ENCODE peak calls at places on chromosomes 16 and 17, in ten cellular contexts. T is stomach, K is SK-N-SH, O is GM12891, P is transverse colon, J is K562, H is sigmoid colon, Y is GM12892, L is esophagus muscularis mucosa, I is HCT116. Q is an unnamed sample.

GRCh38 chr17:14006249-14006942 is 62.9 kb upstream of the COX10 start:
- DNase-seq in T (no peak), K (no peak), O (no peak), P (no peak), J (no peak), H (no peak), Y (no peak), L (no peak), I (no peak), Q (no peak)

GRCh38 chr17:45706033-45706432 is 78.1 kb upstream of the CRHR1 start:
- DNase-seq in T (no peak), K (no peak), O (no peak), P (no peak), J (no peak), H (no peak), Y (no peak), L (no peak), I (no peak), Q (no peak)

GRCh38 chr17:57726838-57727237 is 18.3 kb downstream of the CCDC182 start:
- DNase-seq in T (no peak), K (no peak), O (no peak), P (no peak), J (no peak), H (no peak), Y (no peak), L (no peak), I (no peak), Q (no peak)

GRCh38 chr16:67234180-67234597 is 7.3 kb downstream of the TMEM208 start:
- DNase-seq in T (no peak), K (no peak), O (no peak), P (no peak), J (no peak), H (no peak), Y (no peak), L (no peak), I (no peak), Q (no peak)

GRCh38 chr16:28845173-28846079 is 722 bp downstream of the TUFM start:
- DNase-seq in T (peak; percentile 61), K (peak; percentile 51), O (no peak), P (peak; percentile 64), J (peak; percentile 83), H (no peak), Y (no peak), L (no peak), I (peak; percentile 53), Q (no peak)

GRCh38 chr16:140175-140857 is 1.8 kb upstream of the NPRL3 start:
- DNase-seq in T (no peak), K (no peak), O (no peak), P (no peak), J (no peak), H (no peak), Y (no peak), L (no peak), I (no peak), Q (no peak)

GRCh38 chr17:77815127-77815905 is 143.2 kb upstream of the TNRC6C start:
- DNase-seq in T (no peak), K (peak; percentile 63), O (no peak), P (no peak), J (no peak), H (peak; percentile 21), Y (no peak), L (no peak), I (no peak), Q (no peak)

GRCh38 chr17:36641331-36641876 is 40.0 kb downstream of the MRM1 start:
- DNase-seq in T (no peak), K (no peak), O (no peak), P (no peak), J (no peak), H (no peak), Y (no peak), L (no peak), I (no peak), Q (no peak)

GRCh38 chr17:76307966-76308338 is at the start of gene QRICH2:
- DNase-seq in T (no peak), K (peak; percentile 37), O (no peak), P (no peak), J (no peak), H (peak; percentile 59), Y (no peak), L (no peak), I (no peak), Q (no peak)

GRCh38 chr17:76307299-76307965 is 644 bp downstream of the QRICH2 start:
- DNase-seq in T (no peak), K (no peak), O (no peak), P (no peak), J (no peak), H (peak; percentile 60), Y (no peak), L (no peak), I (no peak), Q (no peak)

GRCh38 chr17:76309461-76309860 is 1.4 kb upstream of the QRICH2 start:
- DNase-seq in T (no peak), K (no peak), O (no peak), P (no peak), J (no peak), H (no peak), Y (no peak), L (no peak), I (no peak), Q (no peak)

DNA sequence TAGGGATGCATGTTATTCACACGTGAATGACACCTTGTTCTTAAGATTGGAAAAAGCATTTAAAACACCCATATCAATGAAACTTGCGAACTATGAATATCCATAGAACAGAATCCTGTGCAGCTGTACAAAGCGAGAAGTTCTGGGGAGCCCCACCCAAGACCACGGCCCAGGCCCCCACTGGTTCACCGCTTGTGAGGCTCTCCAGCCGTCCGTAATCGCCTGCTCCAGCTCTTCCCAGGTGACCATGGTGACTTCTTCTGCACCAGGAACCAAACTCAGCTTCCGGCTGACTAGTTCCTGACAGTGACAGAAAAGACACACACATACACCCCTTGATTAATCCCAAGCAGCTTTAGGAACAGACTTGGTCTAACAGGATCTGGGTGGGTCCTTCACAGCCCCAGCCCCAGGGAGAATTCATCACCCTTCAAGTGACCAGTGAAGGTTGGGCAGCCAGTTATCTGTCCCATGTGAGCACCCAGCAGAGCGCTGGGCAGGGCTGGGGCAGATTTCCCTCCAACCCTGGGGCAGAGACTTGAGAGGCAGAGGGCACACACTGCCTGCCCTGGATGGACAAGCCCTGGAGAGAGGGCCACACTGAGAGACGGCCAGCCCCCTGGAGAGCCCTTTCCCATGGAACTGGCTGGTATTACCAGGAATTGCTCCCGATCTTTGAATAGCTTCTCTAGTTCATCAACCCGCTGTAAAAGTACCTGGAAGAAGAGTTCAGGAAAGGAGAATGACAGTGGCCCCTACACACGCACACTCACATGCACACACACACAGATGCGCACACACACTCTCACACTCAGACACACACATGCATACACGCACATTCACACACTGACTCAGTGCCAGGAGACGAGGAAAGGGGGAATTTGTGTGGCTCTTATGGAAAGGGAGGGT is 3.6 kb downstream of the QRICH2 start:
- DNase-seq in T (no peak), K (peak; percentile 38), O (no peak), P (no peak), J (no peak), H (peak; percentile 56), Y (no peak), L (no peak), I (no peak), Q (no peak)
- TF ChIP-seq POLR2AphosphoS5 in T (no peak), K (no peak), O (no peak), P (no peak), J (no peak), H (no peak), Y (no peak), L (no peak), I (peak; percentile 15), Q (no peak)

GRCh38 chr17:17201907-17202306 is 4.2 kb downstream of the PLD6 start:
- DNase-seq in T (no peak), K (no peak), O (no peak), P (no peak), J (no peak), H (peak; percentile 82), Y (no peak), L (no peak), I (no peak), Q (no peak)
- TF ChIP-seq POLR2AphosphoS5 in T (no peak), K (no peak), O (no peak), P (peak; percentile 25), J (no peak), H (peak; percentile 49), Y (no peak), L (no peak), I (no peak), Q (no peak)

GRCh38 chr16:16030449-16030848 is 81.0 kb downstream of the ABCC1 start:
- DNase-seq in T (no peak), K (no peak), O (no peak), P (no peak), J (no peak), H (no peak), Y (no peak), L (no peak), I (no peak), Q (no peak)
- TF ChIP-seq POLR2AphosphoS5 in T (no peak), K (no peak), O (no peak), P (no peak), J (no peak), H (no peak), Y (no peak), L (no peak), I (no peak), Q (no peak)

GRCh38 chr16:89123831-89124100 is 30.1 kb downstream of the ACSF3 start:
- DNase-seq in T (no peak), K (no peak), O (no peak), P (no peak), J (no peak), H (no peak), Y (no peak), L (no peak), I (no peak), Q (no peak)

GRCh38 chr16:89123001-89123830 is 29.6 kb downstream of the ACSF3 start:
- DNase-seq in T (no peak), K (no peak), O (no peak), P (no peak), J (no peak), H (no peak), Y (no peak), L (no peak), I (no peak), Q (no peak)

GRCh38 chr16:89120921-89121351 is 27.3 kb downstream of the ACSF3 start:
- DNase-seq in T (no peak), K (no peak), O (no peak), P (no peak), J (no peak), H (no peak), Y (no peak), L (no peak), I (no peak), Q (no peak)

GRCh38 chr16:89121691-89122321 is 28.2 kb downstream of the ACSF3 start:
- DNase-seq in T (no peak), K (no peak), O (no peak), P (no peak), J (no peak), H (no peak), Y (no peak), L (no peak), I (no peak), Q (no peak)

DNA sequence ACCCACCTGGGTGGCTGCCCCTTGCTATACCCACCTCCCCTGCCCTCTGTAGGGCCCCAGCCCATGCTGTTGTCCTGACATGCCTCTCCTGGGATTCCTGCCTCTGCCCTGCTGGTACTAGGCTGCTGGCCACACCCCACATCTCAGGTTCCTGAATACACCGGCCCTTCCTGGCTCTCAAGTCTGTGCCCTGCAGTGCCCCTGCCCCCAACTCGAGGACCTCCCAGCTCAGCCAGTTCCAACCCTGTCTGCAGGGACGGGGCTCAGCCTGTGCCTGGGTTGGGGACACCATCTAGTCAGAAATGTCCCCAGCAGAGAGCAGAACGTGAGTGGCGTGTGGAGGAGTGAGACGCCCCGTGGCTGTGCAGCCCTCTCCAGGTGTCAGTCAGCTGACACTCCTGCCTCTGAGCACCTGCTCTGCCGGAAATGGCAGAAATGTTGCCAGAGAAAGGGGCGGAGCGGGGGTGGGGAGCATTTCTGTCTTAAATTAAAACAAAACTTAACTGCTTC is 28.7 kb downstream of the ACSF3 start:
- DNase-seq in T (peak; percentile 73), K (no peak), O (peak; percentile 60), P (peak; percentile 86), J (no peak), H (no peak), Y (peak; percentile 79), L (no peak), I (no peak), Q (no peak)
- TF ChIP-seq POLR2AphosphoS5 in T (peak; percentile 35), K (no peak), O (no peak), P (peak; percentile 38), J (no peak), H (no peak), Y (no peak), L (no peak), I (no peak), Q (no peak)